ENCODE peak calls at places on chromosomes 7 and 10, in six cellular contexts. L, Q, H, Y, K and R are unnamed samples.
A peak's percentile ranks its signal among the peaks of the same experiment; 100 is the strongest.

GRCh38 chr7:95905165-95905564 is 132.8 kb downstream of the DYNC1I1 start:
- DNase-seq in L (no peak), Q (no peak), H (peak; percentile 2), Y (no peak), K (no peak), R (no peak)

GRCh38 chr10:99387071-99387470 is 43.4 kb downstream of the GOT1 start:
- DNase-seq in L (no peak), Q (no peak), H (no peak), Y (no peak), K (no peak), R (no peak)

GRCh38 chr7:122299935-122300606 is 4.5 kb downstream of the FEZF1 start:
- DNase-seq in L (no peak), Q (no peak), H (no peak), Y (no peak), K (no peak), R (no peak)

GRCh38 chr7:111198255-111198654 is 107.3 kb downstream of the LRRN3 start:
- DNase-seq in L (no peak), Q (no peak), H (peak; percentile 98), Y (peak; percentile 99), K (peak; percentile 100), R (peak; percentile 98)

GRCh38 chr7:126727930-126728331 is 524.8 kb downstream of the GRM8 start:
- DNase-seq in L (no peak), Q (no peak), H (peak; percentile 0), Y (peak; percentile 65), K (no peak), R (no peak)

GRCh38 chr7:94368371-94368791 is 26.3 kb upstream of the COL1A2 start:
- DNase-seq in L (no peak), Q (no peak), H (peak; percentile 98), Y (peak; percentile 95), K (peak; percentile 90), R (peak; percentile 84)

GRCh38 chr10:14345262-14345661 is 14.5 kb upstream of the FRMD4A start:
- DNase-seq in L (no peak), Q (no peak), H (no peak), Y (no peak), K (no peak), R (no peak)

GRCh38 chr7:100641463-100641859 is at the start of gene TFR2:
- DNase-seq in L (no peak), Q (no peak), H (no peak), Y (no peak), K (no peak), R (no peak)

GRCh38 chr10:127280446-127280845 is 84.1 kb upstream of the INSYN2A start:
- DNase-seq in L (no peak), Q (no peak), H (no peak), Y (no peak), K (no peak), R (no peak)

GRCh38 chr10:124741281-124741921 is 2.8 kb downstream of the FAM53B start:
- DNase-seq in L (peak; percentile 78), Q (peak; percentile 81), H (peak; percentile 85), Y (peak; percentile 75), K (peak; percentile 64), R (peak; percentile 62)

GRCh38 chr10:48897438-48897790 is 42.2 kb downstream of the LRRC18 start:
- DNase-seq in L (no peak), Q (no peak), H (no peak), Y (no peak), K (no peak), R (no peak)

GRCh38 chr10:3783721-3784432 is 1.1 kb downstream of the KLF6 start:
- DNase-seq in L (peak; percentile 51), Q (no peak), H (peak; percentile 88), Y (peak; percentile 69), K (peak; percentile 61), R (peak; percentile 57)

GRCh38 chr10:3783313-3783689 is 1.7 kb downstream of the KLF6 start:
- DNase-seq in L (peak; percentile 92), Q (peak; percentile 25), H (peak; percentile 93), Y (no peak), K (peak; percentile 86), R (peak; percentile 83)

GRCh38 chr10:3785849-3786290 is 861 bp upstream of the KLF6 start:
- DNase-seq in L (peak; percentile 47), Q (peak; percentile 14), H (peak; percentile 58), Y (peak; percentile 66), K (peak; percentile 60), R (no peak)

GRCh38 chr10:3785251-3785848 is 341 bp upstream of the KLF6 start:
- DNase-seq in L (peak; percentile 99), Q (peak; percentile 99), H (peak; percentile 98), Y (peak; percentile 99), K (peak; percentile 97), R (peak; percentile 97)

GRCh38 chr10:3784510-3785250 is at the start of gene KLF6:
- DNase-seq in L (peak; percentile 60), Q (peak; percentile 39), H (peak; percentile 58), Y (no peak), K (peak; percentile 28), R (no peak)
- TF ChIP-seq CTCF in L (no peak), Q (no peak), H (no peak), Y (no peak), K (peak; percentile 0), R (peak; percentile 17)

GRCh38 chr10:5293691-5294550 is 70.8 kb upstream of the UCN3 start:
- DNase-seq in L (peak; percentile 59), Q (peak; percentile 65), H (no peak), Y (peak; percentile 23), K (peak; percentile 33), R (peak; percentile 60)
- TF ChIP-seq CTCF in L (peak; percentile 66), Q (peak; percentile 55), H (peak; percentile 51), Y (peak; percentile 62), K (peak; percentile 32), R (peak; percentile 74)

DNA sequence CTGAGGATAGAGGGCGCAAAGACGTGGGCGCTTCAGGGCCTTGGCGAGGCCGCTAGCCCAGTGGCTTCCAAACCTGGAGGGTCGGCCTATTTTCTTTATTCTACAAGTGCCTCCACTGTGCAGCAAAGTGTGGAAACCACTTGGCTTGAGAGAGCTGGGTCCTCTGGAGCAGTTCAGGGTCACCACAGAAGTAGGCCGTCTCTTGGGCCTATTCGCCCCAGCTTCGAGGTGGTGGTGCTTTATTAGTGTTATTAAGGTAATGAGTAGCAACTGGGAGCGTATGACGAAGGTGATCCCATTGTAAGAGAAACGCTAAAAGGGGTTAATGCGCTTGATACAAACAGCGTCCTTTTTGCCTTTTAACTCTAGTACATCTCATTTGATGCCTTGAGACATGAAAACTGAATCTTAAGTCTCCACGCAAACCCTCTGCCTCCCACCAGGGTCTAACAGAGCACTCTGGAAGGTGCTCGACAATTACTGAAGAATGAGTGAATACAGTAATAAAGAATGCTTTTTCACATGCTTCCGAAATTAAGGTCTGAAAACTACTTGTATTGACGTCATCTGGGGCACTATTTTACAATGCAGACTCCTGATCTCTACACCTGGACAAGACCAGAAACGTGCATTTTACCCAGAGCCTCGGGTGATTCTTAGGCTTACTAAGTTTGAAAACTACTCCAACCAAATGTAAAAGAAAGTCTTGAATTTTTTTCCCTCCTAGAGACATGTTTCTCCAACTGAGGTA is 647 bp upstream of the GSAP start:
- DNase-seq in L (no peak), Q (no peak), H (no peak), Y (no peak), K (no peak), R (no peak)
- TF ChIP-seq CTCF in L (no peak), Q (peak; percentile 5), H (no peak), Y (no peak), K (no peak), R (no peak)

DNA sequence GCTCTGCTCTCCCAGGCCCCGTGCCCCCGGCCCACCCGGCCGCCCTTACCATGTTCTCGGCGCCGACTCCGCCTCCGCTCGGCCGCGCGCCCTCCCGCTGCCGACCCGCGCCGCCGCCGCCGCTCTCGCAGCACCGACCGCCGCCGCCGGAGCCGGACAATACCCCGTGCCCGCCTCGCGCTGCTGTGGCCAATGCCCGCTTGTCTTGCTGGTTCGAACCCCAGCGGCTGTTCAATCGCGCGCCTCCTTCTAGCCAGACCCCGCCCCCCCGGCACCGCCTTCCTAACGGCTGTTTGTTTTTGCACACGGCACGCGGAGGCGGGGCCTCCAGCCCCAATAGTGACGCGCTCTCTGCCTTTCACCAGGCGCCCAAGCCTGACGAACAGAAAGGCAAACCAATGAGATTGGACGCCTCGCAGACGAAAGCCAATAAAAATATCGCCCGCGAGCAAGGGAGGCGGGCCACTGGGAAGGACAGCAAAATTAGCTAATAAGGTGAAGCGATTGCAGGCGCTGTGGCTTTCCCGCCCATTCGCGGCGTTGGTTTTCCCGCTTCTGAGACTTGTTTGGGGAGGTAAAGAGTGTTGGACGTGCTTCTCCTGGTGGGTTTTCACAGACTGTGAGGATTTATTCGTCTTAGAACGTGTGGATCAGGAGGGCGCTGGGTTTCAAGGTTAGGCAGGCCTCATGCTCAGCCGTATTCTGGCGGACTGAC is at the start of gene H2AZ2:
- DNase-seq in L (peak; percentile 100), Q (peak; percentile 99), H (peak; percentile 100), Y (peak; percentile 100), K (peak; percentile 100), R (peak; percentile 100)
- TF ChIP-seq CTCF in L (no peak), Q (no peak), H (no peak), Y (no peak), K (no peak), R (peak; percentile 56)

GRCh38 chr7:124723012-124723411 is 42.6 kb downstream of the GPR37 start:
- DNase-seq in L (no peak), Q (no peak), H (peak; percentile 63), Y (peak; percentile 53), K (peak; percentile 88), R (no peak)

GRCh38 chr7:124716894-124717293 is 48.7 kb downstream of the GPR37 start:
- DNase-seq in L (no peak), Q (no peak), H (no peak), Y (no peak), K (no peak), R (no peak)

GRCh38 chr7:124718032-124718766 is 47.4 kb downstream of the GPR37 start:
- DNase-seq in L (peak; percentile 9), Q (no peak), H (no peak), Y (peak; percentile 27), K (peak; percentile 96), R (no peak)

GRCh38 chr7:124722292-124722691 is 43.3 kb downstream of the GPR37 start:
- DNase-seq in L (no peak), Q (no peak), H (peak; percentile 59), Y (peak; percentile 55), K (peak; percentile 74), R (no peak)

DNA sequence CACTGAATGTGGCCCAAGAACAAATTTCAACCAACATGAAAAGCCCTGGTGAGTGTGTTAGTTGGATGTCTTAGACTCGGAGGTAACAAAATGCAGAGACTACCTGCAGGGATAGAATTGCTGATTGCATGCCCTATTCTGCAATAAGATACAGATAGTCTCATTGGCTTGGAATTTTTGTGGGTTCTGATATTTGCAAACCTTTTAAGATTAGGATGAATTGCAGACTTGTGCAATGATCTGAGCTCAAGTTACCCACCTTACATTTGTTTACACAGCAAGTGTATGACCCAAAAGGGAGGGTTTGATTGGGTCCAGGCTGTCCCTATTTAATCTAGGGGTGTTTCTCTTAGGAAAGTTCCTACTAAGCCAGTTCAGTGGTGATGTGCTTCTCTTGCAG is 45.4 kb downstream of the GPR37 start:
- DNase-seq in L (no peak), Q (no peak), H (peak; percentile 53), Y (peak; percentile 54), K (peak; percentile 92), R (no peak)
- TF ChIP-seq CTCF in L (no peak), Q (no peak), H (no peak), Y (no peak), K (no peak), R (no peak)

DNA sequence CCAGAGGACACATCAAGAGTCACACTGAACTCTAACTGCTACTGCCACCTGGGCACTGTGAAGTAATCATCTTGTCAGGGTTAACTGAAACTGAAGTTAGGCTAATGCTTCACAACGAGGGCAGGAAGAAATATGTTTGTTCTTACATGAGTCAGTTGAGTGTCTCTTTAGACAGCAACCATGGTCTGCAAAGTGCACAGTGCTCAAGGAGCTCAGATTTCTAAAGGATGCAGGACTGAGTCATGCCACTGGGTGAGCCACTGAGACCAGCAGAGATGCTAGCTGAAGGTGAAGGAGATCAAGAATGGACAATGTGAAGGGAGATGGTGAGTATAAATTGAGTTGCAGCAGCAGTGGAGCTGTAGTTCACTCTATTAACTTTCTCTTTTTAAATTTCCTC is 76.0 kb upstream of the CTTNBP2 start:
- DNase-seq in L (no peak), Q (no peak), H (no peak), Y (peak; percentile 35), K (peak; percentile 20), R (no peak)
- TF ChIP-seq CTCF in L (peak; percentile 10), Q (no peak), H (peak; percentile 4), Y (peak; percentile 38), K (no peak), R (no peak)